ENCODE peak calls at places on chromosomes 4 and X, in five cellular contexts. S is suprapubic skin, N is left lung, L is heart left ventricle, V is thoracic aorta. C is an unnamed sample.

GRCh38 chr4:54005475-54005874 is 58.9 kb downstream of the CHIC2 start:
- DNase-seq in S (no peak), N (no peak), L (no peak), V (no peak), C (no peak)

GRCh38 chr4:94621491-94622080 is 136.2 kb upstream of the BMPR1B start:
- DNase-seq in S (no peak), N (no peak), L (no peak), V (no peak), C (no peak)

GRCh38 chr4:35175894-35176293 is 1068.4 kb downstream of the ARAP2 start:
- DNase-seq in S (no peak), N (no peak), L (no peak), V (no peak), C (no peak)

GRCh38 chr4:2933566-2934076 is 29.6 kb downstream of the NOP14 start:
- DNase-seq in S (peak; percentile 80), N (no peak), L (no peak), V (peak; percentile 3), C (peak; percentile 31)

GRCh38 chrX:141469469-141469868 is 115.1 kb downstream of the SPANXA1 start:
- DNase-seq in S (no peak), N (no peak), L (no peak), V (no peak), C (no peak)

GRCh38 chrX:123064053-123064452 is 120.0 kb upstream of the GRIA3 start:
- DNase-seq in S (no peak), N (no peak), L (no peak), V (no peak), C (no peak)

GRCh38 chr4:111959202-111959601 is 186.1 kb upstream of the FAM241A start:
- DNase-seq in S (no peak), N (no peak), L (no peak), V (no peak), C (no peak)

GRCh38 chr4:15893967-15894366 is 44.6 kb downstream of the FGFBP1 start:
- DNase-seq in S (no peak), N (no peak), L (no peak), V (no peak), C (no peak)

GRCh38 chr4:28469886-28470285 is 1609.2 kb downstream of the STIM2 start:
- DNase-seq in S (no peak), N (no peak), L (no peak), V (no peak), C (no peak)

GRCh38 chrX:37380920-37381319 is 31.8 kb downstream of the PRRG1 start:
- DNase-seq in S (no peak), N (no peak), L (no peak), V (no peak), C (no peak)

GRCh38 chr4:174236359-174236758 is 47.1 kb downstream of the FBXO8 start:
- DNase-seq in S (no peak), N (no peak), L (no peak), V (no peak), C (no peak)

GRCh38 chrX:1598021-1598875 is 6.8 kb downstream of the AKAP17A start:
- DNase-seq in S (peak; percentile 75), N (peak; percentile 75), L (no peak), V (no peak), C (no peak)

GRCh38 chr4:49217492-49217891 is 231.4 kb downstream of the CWH43 start:
- DNase-seq in S (no peak), N (no peak), L (no peak), V (no peak), C (no peak)

GRCh38 chr4:118981171-118981838 is 92.7 kb downstream of the SYNPO2 start:
- DNase-seq in S (no peak), N (no peak), L (no peak), V (no peak), C (no peak)

GRCh38 chr4:37770016-37770415 is 56.5 kb upstream of the PGM2 start:
- DNase-seq in S (no peak), N (no peak), L (no peak), V (no peak), C (no peak)

GRCh38 chr4:115489284-115489683 is 375.9 kb upstream of the NDST4 start:
- DNase-seq in S (no peak), N (no peak), L (no peak), V (no peak), C (no peak)

GRCh38 chrX:103773445-103773844 is 3.2 kb upstream of the PLP1 start:
- DNase-seq in S (no peak), N (no peak), L (no peak), V (no peak), C (no peak)

GRCh38 chr4:66094070-66094469 is 423.8 kb upstream of the EPHA5 start:
- DNase-seq in S (no peak), N (peak; percentile 57), L (no peak), V (no peak), C (no peak)

GRCh38 chrX:134658002-134658401 is 269 bp downstream of the PLAC1 start:
- DNase-seq in S (no peak), N (no peak), L (no peak), V (no peak), C (no peak)

GRCh38 chr4:154490589-154491340 is 834 bp downstream of the DCHS2 start:
- DNase-seq in S (no peak), N (peak; percentile 77), L (no peak), V (no peak), C (no peak)
- H3K4me3 ChIP-seq in S (peak overlapping the region; percentile 48), N (no peak overlapping the region), L (peak overlapping the region; percentile 37), V (peak overlapping the region; percentile 65), C (peak overlapping the region; percentile 49)

DNA sequence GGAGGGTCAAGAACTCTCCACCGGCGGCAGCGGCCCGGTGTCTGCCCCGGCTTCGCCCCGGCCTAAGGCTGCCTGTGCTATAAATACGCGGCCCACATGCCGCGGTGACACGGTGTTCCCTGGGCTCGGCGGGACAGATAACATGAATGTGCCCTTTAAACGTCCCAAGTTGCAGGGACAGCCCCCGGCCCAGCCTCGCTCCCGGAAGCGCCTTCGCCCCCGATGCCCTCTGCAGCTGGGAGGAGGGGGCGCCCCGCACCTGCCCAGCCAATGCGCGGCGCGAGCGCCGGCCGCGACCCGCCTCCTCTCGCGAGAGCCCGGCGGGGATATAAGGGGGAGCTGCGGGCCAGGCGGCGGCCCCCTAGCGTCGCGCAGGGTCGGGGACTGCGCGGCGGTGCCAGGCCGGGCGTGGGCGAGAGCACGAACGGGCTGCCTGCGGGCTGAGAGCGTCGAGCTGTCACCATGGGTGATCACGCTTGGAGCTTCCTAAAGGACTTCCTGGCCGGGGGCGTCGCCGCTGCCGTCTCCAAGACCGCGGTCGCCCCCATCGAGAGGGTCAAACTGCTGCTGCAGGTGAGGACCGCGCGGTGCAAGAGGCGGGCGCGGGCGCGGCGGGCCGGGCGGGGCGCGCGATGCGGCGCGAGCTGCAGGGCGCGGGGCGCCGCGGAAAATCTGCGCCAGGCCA is at the start of gene SLC25A4:
- DNase-seq in S (peak; percentile 87), N (peak; percentile 90), L (peak; percentile 89), V (peak; percentile 41), C (peak; percentile 72)
- TF ChIP-seq CTCF in S (peak; percentile 57), N (peak; percentile 32), L (peak; percentile 52), V (peak; percentile 63), C (peak; percentile 70)

GRCh38 chr4:39792128-39792527 is 94.2 kb downstream of the UBE2K start:
- DNase-seq in S (no peak), N (no peak), L (no peak), V (no peak), C (no peak)
- H3K27ac ChIP-seq in S (no peak overlapping the region), N (no peak overlapping the region), L (no peak overlapping the region), V (no peak overlapping the region), C (no peak overlapping the region)

GRCh38 chrX:54931107-54931506 is 10.5 kb downstream of the TRO start:
- DNase-seq in S (no peak), N (no peak), L (no peak), V (no peak), C (no peak)

GRCh38 chrX:54930291-54931049 is 9.8 kb downstream of the TRO start:
- DNase-seq in S (no peak), N (no peak), L (no peak), V (no peak), C (no peak)

GRCh38 chrX:54923376-54923775 is 2.8 kb downstream of the TRO start:
- DNase-seq in S (no peak), N (no peak), L (no peak), V (no peak), C (no peak)

GRCh38 chrX:54928876-54929275 is 8.3 kb downstream of the TRO start:
- DNase-seq in S (no peak), N (no peak), L (no peak), V (no peak), C (no peak)

DNA sequence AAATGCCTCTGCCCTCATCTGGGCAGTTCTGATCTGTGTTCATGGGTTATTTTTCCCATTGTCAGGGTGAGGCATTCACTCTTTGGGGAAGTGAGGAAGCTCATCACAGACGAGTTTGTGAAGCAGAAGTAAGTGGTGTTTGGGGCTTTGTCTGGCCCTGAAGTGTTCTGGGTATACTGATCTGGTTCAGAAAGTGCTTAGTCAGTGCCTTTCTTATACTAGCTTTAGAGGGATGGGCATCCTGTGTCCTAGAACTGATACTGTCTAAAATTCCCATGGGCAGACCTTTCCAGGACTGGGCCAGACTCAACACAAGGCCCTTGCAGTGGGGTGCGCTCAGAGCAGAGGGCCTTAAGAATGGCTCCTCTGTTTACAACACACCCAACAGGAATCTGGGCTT is 6.4 kb downstream of the TRO start:
- DNase-seq in S (no peak), N (no peak), L (no peak), V (no peak), C (no peak)
- H3K4me3 ChIP-seq in S (no peak overlapping the region), N (no peak overlapping the region), L (no peak overlapping the region), V (no peak overlapping the region), C (no peak overlapping the region)